ENCODE peak calls at places on chromosomes 16 and 17, in ten cellular contexts. One of them, this sample, is unnamed.

GRCh38 chr17:82217530-82218204 is 5.0 kb upstream of the CCDC57 start:
- DNase-seq in transverse colon: peak; percentile 62
- DNase-seq in SK-N-MC: no peak
- DNase-seq in suprapubic skin: peak; percentile 72
- DNase-seq in astrocyte of the spinal cord: peak; percentile 87
- DNase-seq in foreskin fibroblast: peak; percentile 92
- DNase-seq in endodermal cell: no peak
- DNase-seq in activated CD8-positive, alpha-beta memory T cell treated with anti-CD3 and anti-CD28 coated beads for 24 hours: peak; percentile 62
- DNase-seq in KG1: no peak
- DNase-seq in activated CD4-positive, CD25-positive, alpha-beta regulatory T cell treated with anti-CD3 and anti-CD28 coated beads, Interleukin-2, amount 50 U/mL, for 72 hours: no peak
- DNase-seq in this sample: peak; percentile 63

GRCh38 chr17:77470800-77471733 is 330.3 kb downstream of the SEC14L1 start:
- DNase-seq in transverse colon: no peak
- DNase-seq in SK-N-MC: no peak
- DNase-seq in suprapubic skin: no peak
- DNase-seq in astrocyte of the spinal cord: peak; percentile 53
- DNase-seq in foreskin fibroblast: peak; percentile 49
- DNase-seq in endodermal cell: peak; percentile 94
- DNase-seq in activated CD8-positive, alpha-beta memory T cell treated with anti-CD3 and anti-CD28 coated beads for 24 hours: no peak
- DNase-seq in KG1: no peak
- DNase-seq in activated CD4-positive, CD25-positive, alpha-beta regulatory T cell treated with anti-CD3 and anti-CD28 coated beads, Interleukin-2, amount 50 U/mL, for 72 hours: no peak
- DNase-seq in this sample: no peak

GRCh38 chr16:82694239-82694874 is 67.6 kb downstream of the CDH13 start:
- DNase-seq in transverse colon: no peak
- DNase-seq in SK-N-MC: no peak
- DNase-seq in suprapubic skin: no peak
- DNase-seq in astrocyte of the spinal cord: peak; percentile 43
- DNase-seq in foreskin fibroblast: peak; percentile 58
- DNase-seq in endodermal cell: no peak
- DNase-seq in activated CD8-positive, alpha-beta memory T cell treated with anti-CD3 and anti-CD28 coated beads for 24 hours: no peak
- DNase-seq in KG1: no peak
- DNase-seq in activated CD4-positive, CD25-positive, alpha-beta regulatory T cell treated with anti-CD3 and anti-CD28 coated beads, Interleukin-2, amount 50 U/mL, for 72 hours: no peak
- DNase-seq in this sample: no peak

GRCh38 chr16:4795828-4796572 is 831 bp downstream of the SMIM22 start:
- DNase-seq in transverse colon: peak; percentile 44
- DNase-seq in SK-N-MC: no peak
- DNase-seq in suprapubic skin: no peak
- DNase-seq in astrocyte of the spinal cord: no peak
- DNase-seq in foreskin fibroblast: no peak
- DNase-seq in endodermal cell: no peak
- DNase-seq in activated CD8-positive, alpha-beta memory T cell treated with anti-CD3 and anti-CD28 coated beads for 24 hours: no peak
- DNase-seq in KG1: no peak
- DNase-seq in activated CD4-positive, CD25-positive, alpha-beta regulatory T cell treated with anti-CD3 and anti-CD28 coated beads, Interleukin-2, amount 50 U/mL, for 72 hours: no peak
- DNase-seq in this sample: no peak

GRCh38 chr17:51260960-51261958 is 913 bp downstream of the UTP18 start:
- DNase-seq in transverse colon: peak; percentile 82
- DNase-seq in SK-N-MC: no peak
- DNase-seq in suprapubic skin: peak; percentile 85
- DNase-seq in astrocyte of the spinal cord: no peak
- DNase-seq in foreskin fibroblast: peak; percentile 78
- DNase-seq in endodermal cell: peak; percentile 95
- DNase-seq in activated CD8-positive, alpha-beta memory T cell treated with anti-CD3 and anti-CD28 coated beads for 24 hours: peak; percentile 90
- DNase-seq in KG1: peak; percentile 62
- DNase-seq in activated CD4-positive, CD25-positive, alpha-beta regulatory T cell treated with anti-CD3 and anti-CD28 coated beads, Interleukin-2, amount 50 U/mL, for 72 hours: peak; percentile 85
- DNase-seq in this sample: peak; percentile 74

GRCh38 chr17:65531508-65532431 is 29.7 kb downstream of the AXIN2 start:
- DNase-seq in transverse colon: peak; percentile 63
- DNase-seq in SK-N-MC: no peak
- DNase-seq in suprapubic skin: no peak
- DNase-seq in astrocyte of the spinal cord: peak; percentile 52
- DNase-seq in foreskin fibroblast: peak; percentile 83
- DNase-seq in endodermal cell: peak; percentile 82
- DNase-seq in activated CD8-positive, alpha-beta memory T cell treated with anti-CD3 and anti-CD28 coated beads for 24 hours: no peak
- DNase-seq in KG1: no peak
- DNase-seq in activated CD4-positive, CD25-positive, alpha-beta regulatory T cell treated with anti-CD3 and anti-CD28 coated beads, Interleukin-2, amount 50 U/mL, for 72 hours: no peak
- DNase-seq in this sample: peak; percentile 44

GRCh38 chr16:11005611-11005975 is 61.2 kb downstream of the CLEC16A start:
- DNase-seq in transverse colon: no peak
- DNase-seq in SK-N-MC: no peak
- DNase-seq in suprapubic skin: no peak
- DNase-seq in astrocyte of the spinal cord: no peak
- DNase-seq in foreskin fibroblast: peak; percentile 88
- DNase-seq in endodermal cell: no peak
- DNase-seq in activated CD8-positive, alpha-beta memory T cell treated with anti-CD3 and anti-CD28 coated beads for 24 hours: no peak
- DNase-seq in KG1: no peak
- DNase-seq in activated CD4-positive, CD25-positive, alpha-beta regulatory T cell treated with anti-CD3 and anti-CD28 coated beads, Interleukin-2, amount 50 U/mL, for 72 hours: no peak
- DNase-seq in this sample: no peak

GRCh38 chr16:49121636-49122035 is 160.0 kb downstream of the CBLN1 start:
- DNase-seq in transverse colon: no peak
- DNase-seq in SK-N-MC: no peak
- DNase-seq in suprapubic skin: no peak
- DNase-seq in astrocyte of the spinal cord: no peak
- DNase-seq in foreskin fibroblast: no peak
- DNase-seq in endodermal cell: no peak
- DNase-seq in activated CD8-positive, alpha-beta memory T cell treated with anti-CD3 and anti-CD28 coated beads for 24 hours: no peak
- DNase-seq in KG1: no peak
- DNase-seq in activated CD4-positive, CD25-positive, alpha-beta regulatory T cell treated with anti-CD3 and anti-CD28 coated beads, Interleukin-2, amount 50 U/mL, for 72 hours: no peak
- DNase-seq in this sample: no peak

GRCh38 chr17:1908699-1909309 is 79.0 kb downstream of the RPA1 start:
- DNase-seq in transverse colon: peak; percentile 57
- DNase-seq in SK-N-MC: peak; percentile 62
- DNase-seq in suprapubic skin: no peak
- DNase-seq in astrocyte of the spinal cord: peak; percentile 74
- DNase-seq in foreskin fibroblast: peak; percentile 87
- DNase-seq in endodermal cell: peak; percentile 92
- DNase-seq in activated CD8-positive, alpha-beta memory T cell treated with anti-CD3 and anti-CD28 coated beads for 24 hours: peak; percentile 59
- DNase-seq in KG1: no peak
- DNase-seq in activated CD4-positive, CD25-positive, alpha-beta regulatory T cell treated with anti-CD3 and anti-CD28 coated beads, Interleukin-2, amount 50 U/mL, for 72 hours: no peak
- DNase-seq in this sample: peak; percentile 65

GRCh38 chr16:82241469-82242052 is 71.5 kb upstream of the MPHOSPH6 start:
- DNase-seq in transverse colon: no peak
- DNase-seq in SK-N-MC: no peak
- DNase-seq in suprapubic skin: no peak
- DNase-seq in astrocyte of the spinal cord: no peak
- DNase-seq in foreskin fibroblast: no peak
- DNase-seq in endodermal cell: peak; percentile 69
- DNase-seq in activated CD8-positive, alpha-beta memory T cell treated with anti-CD3 and anti-CD28 coated beads for 24 hours: no peak
- DNase-seq in KG1: no peak
- DNase-seq in activated CD4-positive, CD25-positive, alpha-beta regulatory T cell treated with anti-CD3 and anti-CD28 coated beads, Interleukin-2, amount 50 U/mL, for 72 hours: no peak
- DNase-seq in this sample: no peak

GRCh38 chr17:29962656-29963055 is 21.2 kb downstream of the EFCAB5 start:
- DNase-seq in transverse colon: no peak
- DNase-seq in SK-N-MC: no peak
- DNase-seq in suprapubic skin: no peak
- DNase-seq in astrocyte of the spinal cord: no peak
- DNase-seq in foreskin fibroblast: no peak
- DNase-seq in endodermal cell: no peak
- DNase-seq in activated CD8-positive, alpha-beta memory T cell treated with anti-CD3 and anti-CD28 coated beads for 24 hours: no peak
- DNase-seq in KG1: no peak
- DNase-seq in activated CD4-positive, CD25-positive, alpha-beta regulatory T cell treated with anti-CD3 and anti-CD28 coated beads, Interleukin-2, amount 50 U/mL, for 72 hours: no peak
- DNase-seq in this sample: no peak

GRCh38 chr16:1428511-1428910 is 2.4 kb upstream of the PERCC1 start:
- DNase-seq in transverse colon: no peak
- DNase-seq in SK-N-MC: no peak
- DNase-seq in suprapubic skin: no peak
- DNase-seq in astrocyte of the spinal cord: no peak
- DNase-seq in foreskin fibroblast: peak; percentile 42
- DNase-seq in endodermal cell: peak; percentile 85
- DNase-seq in activated CD8-positive, alpha-beta memory T cell treated with anti-CD3 and anti-CD28 coated beads for 24 hours: peak; percentile 81
- DNase-seq in KG1: peak; percentile 43
- DNase-seq in activated CD4-positive, CD25-positive, alpha-beta regulatory T cell treated with anti-CD3 and anti-CD28 coated beads, Interleukin-2, amount 50 U/mL, for 72 hours: no peak
- DNase-seq in this sample: no peak

GRCh38 chr17:48127371-48128051 is 19.9 kb downstream of the SNX11 start:
- DNase-seq in transverse colon: no peak
- DNase-seq in SK-N-MC: no peak
- DNase-seq in suprapubic skin: no peak
- DNase-seq in astrocyte of the spinal cord: no peak
- DNase-seq in foreskin fibroblast: peak; percentile 47
- DNase-seq in endodermal cell: peak; percentile 41
- DNase-seq in activated CD8-positive, alpha-beta memory T cell treated with anti-CD3 and anti-CD28 coated beads for 24 hours: no peak
- DNase-seq in KG1: no peak
- DNase-seq in activated CD4-positive, CD25-positive, alpha-beta regulatory T cell treated with anti-CD3 and anti-CD28 coated beads, Interleukin-2, amount 50 U/mL, for 72 hours: no peak
- DNase-seq in this sample: no peak

GRCh38 chr17:81845361-81845760 is 10.5 kb upstream of the PPP1R27 start:
- DNase-seq in transverse colon: no peak
- DNase-seq in SK-N-MC: no peak
- DNase-seq in suprapubic skin: no peak
- DNase-seq in astrocyte of the spinal cord: no peak
- DNase-seq in foreskin fibroblast: no peak
- DNase-seq in endodermal cell: no peak
- DNase-seq in activated CD8-positive, alpha-beta memory T cell treated with anti-CD3 and anti-CD28 coated beads for 24 hours: no peak
- DNase-seq in KG1: no peak
- DNase-seq in activated CD4-positive, CD25-positive, alpha-beta regulatory T cell treated with anti-CD3 and anti-CD28 coated beads, Interleukin-2, amount 50 U/mL, for 72 hours: no peak
- DNase-seq in this sample: no peak

GRCh38 chr17:74245145-74245817 is 28.8 kb upstream of the DNAI2 start:
- DNase-seq in transverse colon: no peak
- DNase-seq in SK-N-MC: no peak
- DNase-seq in suprapubic skin: no peak
- DNase-seq in astrocyte of the spinal cord: peak; percentile 14
- DNase-seq in foreskin fibroblast: no peak
- DNase-seq in endodermal cell: peak; percentile 93
- DNase-seq in activated CD8-positive, alpha-beta memory T cell treated with anti-CD3 and anti-CD28 coated beads for 24 hours: no peak
- DNase-seq in KG1: no peak
- DNase-seq in activated CD4-positive, CD25-positive, alpha-beta regulatory T cell treated with anti-CD3 and anti-CD28 coated beads, Interleukin-2, amount 50 U/mL, for 72 hours: no peak
- DNase-seq in this sample: no peak

GRCh38 chr17:31321481-31321880 is at the start of gene EVI2A:
- DNase-seq in transverse colon: peak; percentile 42
- DNase-seq in SK-N-MC: no peak
- DNase-seq in suprapubic skin: no peak
- DNase-seq in astrocyte of the spinal cord: peak; percentile 90
- DNase-seq in foreskin fibroblast: peak; percentile 87
- DNase-seq in endodermal cell: no peak
- DNase-seq in activated CD8-positive, alpha-beta memory T cell treated with anti-CD3 and anti-CD28 coated beads for 24 hours: peak; percentile 75
- DNase-seq in KG1: peak; percentile 78
- DNase-seq in activated CD4-positive, CD25-positive, alpha-beta regulatory T cell treated with anti-CD3 and anti-CD28 coated beads, Interleukin-2, amount 50 U/mL, for 72 hours: peak; percentile 48
- DNase-seq in this sample: no peak

GRCh38 chr17:71412803-71413202 is 708.0 kb upstream of the SOX9 start:
- DNase-seq in transverse colon: no peak
- DNase-seq in SK-N-MC: no peak
- DNase-seq in suprapubic skin: no peak
- DNase-seq in astrocyte of the spinal cord: peak; percentile 97
- DNase-seq in foreskin fibroblast: peak; percentile 97
- DNase-seq in endodermal cell: no peak
- DNase-seq in activated CD8-positive, alpha-beta memory T cell treated with anti-CD3 and anti-CD28 coated beads for 24 hours: no peak
- DNase-seq in KG1: no peak
- DNase-seq in activated CD4-positive, CD25-positive, alpha-beta regulatory T cell treated with anti-CD3 and anti-CD28 coated beads, Interleukin-2, amount 50 U/mL, for 72 hours: no peak
- DNase-seq in this sample: no peak

GRCh38 chr16:4846503-4846900 is 586 bp downstream of the GLYR1 start:
- DNase-seq in transverse colon: peak; percentile 71
- DNase-seq in SK-N-MC: no peak
- DNase-seq in suprapubic skin: peak; percentile 78
- DNase-seq in astrocyte of the spinal cord: peak; percentile 56
- DNase-seq in foreskin fibroblast: peak; percentile 80
- DNase-seq in endodermal cell: peak; percentile 76
- DNase-seq in activated CD8-positive, alpha-beta memory T cell treated with anti-CD3 and anti-CD28 coated beads for 24 hours: no peak
- DNase-seq in KG1: no peak
- DNase-seq in activated CD4-positive, CD25-positive, alpha-beta regulatory T cell treated with anti-CD3 and anti-CD28 coated beads, Interleukin-2, amount 50 U/mL, for 72 hours: peak; percentile 45
- DNase-seq in this sample: peak; percentile 66

GRCh38 chr16:72149676-72150464 is 22.1 kb downstream of the PMFBP1 start:
- DNase-seq in transverse colon: no peak
- DNase-seq in SK-N-MC: no peak
- DNase-seq in suprapubic skin: no peak
- DNase-seq in astrocyte of the spinal cord: no peak
- DNase-seq in foreskin fibroblast: no peak
- DNase-seq in endodermal cell: peak; percentile 86
- DNase-seq in activated CD8-positive, alpha-beta memory T cell treated with anti-CD3 and anti-CD28 coated beads for 24 hours: no peak
- DNase-seq in KG1: no peak
- DNase-seq in activated CD4-positive, CD25-positive, alpha-beta regulatory T cell treated with anti-CD3 and anti-CD28 coated beads, Interleukin-2, amount 50 U/mL, for 72 hours: no peak
- DNase-seq in this sample: no peak

GRCh38 chr16:59633996-59634579 is 900.0 kb upstream of the GOT2 start:
- DNase-seq in transverse colon: no peak
- DNase-seq in SK-N-MC: no peak
- DNase-seq in suprapubic skin: no peak
- DNase-seq in astrocyte of the spinal cord: peak; percentile 74
- DNase-seq in foreskin fibroblast: peak; percentile 87
- DNase-seq in endodermal cell: no peak
- DNase-seq in activated CD8-positive, alpha-beta memory T cell treated with anti-CD3 and anti-CD28 coated beads for 24 hours: no peak
- DNase-seq in KG1: no peak
- DNase-seq in activated CD4-positive, CD25-positive, alpha-beta regulatory T cell treated with anti-CD3 and anti-CD28 coated beads, Interleukin-2, amount 50 U/mL, for 72 hours: no peak
- DNase-seq in this sample: no peak

GRCh38 chr17:77875881-77876509 is 82.5 kb upstream of the TNRC6C start:
- DNase-seq in transverse colon: no peak
- DNase-seq in SK-N-MC: no peak
- DNase-seq in suprapubic skin: no peak
- DNase-seq in astrocyte of the spinal cord: no peak
- DNase-seq in foreskin fibroblast: no peak
- DNase-seq in endodermal cell: no peak
- DNase-seq in activated CD8-positive, alpha-beta memory T cell treated with anti-CD3 and anti-CD28 coated beads for 24 hours: no peak
- DNase-seq in KG1: no peak
- DNase-seq in activated CD4-positive, CD25-positive, alpha-beta regulatory T cell treated with anti-CD3 and anti-CD28 coated beads, Interleukin-2, amount 50 U/mL, for 72 hours: no peak
- DNase-seq in this sample: no peak

GRCh38 chr17:29918922-29919856 is 10.8 kb downstream of the SSH2 start:
- DNase-seq in transverse colon: no peak
- DNase-seq in SK-N-MC: no peak
- DNase-seq in suprapubic skin: no peak
- DNase-seq in astrocyte of the spinal cord: peak; percentile 59
- DNase-seq in foreskin fibroblast: peak; percentile 19
- DNase-seq in endodermal cell: no peak
- DNase-seq in activated CD8-positive, alpha-beta memory T cell treated with anti-CD3 and anti-CD28 coated beads for 24 hours: no peak
- DNase-seq in KG1: no peak
- DNase-seq in activated CD4-positive, CD25-positive, alpha-beta regulatory T cell treated with anti-CD3 and anti-CD28 coated beads, Interleukin-2, amount 50 U/mL, for 72 hours: no peak
- DNase-seq in this sample: no peak

GRCh38 chr17:74340470-74341023 is 14.5 kb downstream of the KIF19 start:
- DNase-seq in transverse colon: no peak
- DNase-seq in SK-N-MC: no peak
- DNase-seq in suprapubic skin: no peak
- DNase-seq in astrocyte of the spinal cord: no peak
- DNase-seq in foreskin fibroblast: no peak
- DNase-seq in endodermal cell: no peak
- DNase-seq in activated CD8-positive, alpha-beta memory T cell treated with anti-CD3 and anti-CD28 coated beads for 24 hours: no peak
- DNase-seq in KG1: no peak
- DNase-seq in activated CD4-positive, CD25-positive, alpha-beta regulatory T cell treated with anti-CD3 and anti-CD28 coated beads, Interleukin-2, amount 50 U/mL, for 72 hours: no peak
- DNase-seq in this sample: no peak

GRCh38 chr16:1288813-1289479 is 20.5 kb upstream of the UBE2I start:
- DNase-seq in transverse colon: no peak
- DNase-seq in SK-N-MC: no peak
- DNase-seq in suprapubic skin: no peak
- DNase-seq in astrocyte of the spinal cord: no peak
- DNase-seq in foreskin fibroblast: no peak
- DNase-seq in endodermal cell: peak; percentile 89
- DNase-seq in activated CD8-positive, alpha-beta memory T cell treated with anti-CD3 and anti-CD28 coated beads for 24 hours: no peak
- DNase-seq in KG1: no peak
- DNase-seq in activated CD4-positive, CD25-positive, alpha-beta regulatory T cell treated with anti-CD3 and anti-CD28 coated beads, Interleukin-2, amount 50 U/mL, for 72 hours: no peak
- DNase-seq in this sample: no peak

GRCh38 chr16:15466886-15467781 is 32.7 kb downstream of the BMERB1 start:
- DNase-seq in transverse colon: no peak
- DNase-seq in SK-N-MC: no peak
- DNase-seq in suprapubic skin: no peak
- DNase-seq in astrocyte of the spinal cord: no peak
- DNase-seq in foreskin fibroblast: peak; percentile 22
- DNase-seq in endodermal cell: no peak
- DNase-seq in activated CD8-positive, alpha-beta memory T cell treated with anti-CD3 and anti-CD28 coated beads for 24 hours: no peak
- DNase-seq in KG1: no peak
- DNase-seq in activated CD4-positive, CD25-positive, alpha-beta regulatory T cell treated with anti-CD3 and anti-CD28 coated beads, Interleukin-2, amount 50 U/mL, for 72 hours: no peak
- DNase-seq in this sample: no peak

GRCh38 chr16:66150691-66151090 is 215.8 kb upstream of the CDH5 start:
- DNase-seq in transverse colon: peak; percentile 13
- DNase-seq in SK-N-MC: no peak
- DNase-seq in suprapubic skin: no peak
- DNase-seq in astrocyte of the spinal cord: peak; percentile 26
- DNase-seq in foreskin fibroblast: no peak
- DNase-seq in endodermal cell: no peak
- DNase-seq in activated CD8-positive, alpha-beta memory T cell treated with anti-CD3 and anti-CD28 coated beads for 24 hours: no peak
- DNase-seq in KG1: no peak
- DNase-seq in activated CD4-positive, CD25-positive, alpha-beta regulatory T cell treated with anti-CD3 and anti-CD28 coated beads, Interleukin-2, amount 50 U/mL, for 72 hours: no peak
- DNase-seq in this sample: no peak

GRCh38 chr17:6110088-6110487 is 39.9 kb downstream of the WSCD1 start:
- DNase-seq in transverse colon: peak; percentile 36
- DNase-seq in SK-N-MC: no peak
- DNase-seq in suprapubic skin: no peak
- DNase-seq in astrocyte of the spinal cord: no peak
- DNase-seq in foreskin fibroblast: no peak
- DNase-seq in endodermal cell: peak; percentile 68
- DNase-seq in activated CD8-positive, alpha-beta memory T cell treated with anti-CD3 and anti-CD28 coated beads for 24 hours: no peak
- DNase-seq in KG1: no peak
- DNase-seq in activated CD4-positive, CD25-positive, alpha-beta regulatory T cell treated with anti-CD3 and anti-CD28 coated beads, Interleukin-2, amount 50 U/mL, for 72 hours: no peak
- DNase-seq in this sample: no peak

GRCh38 chr16:88939814-88940195 is 37.2 kb downstream of the CBFA2T3 start:
- DNase-seq in transverse colon: no peak
- DNase-seq in SK-N-MC: no peak
- DNase-seq in suprapubic skin: no peak
- DNase-seq in astrocyte of the spinal cord: no peak
- DNase-seq in foreskin fibroblast: no peak
- DNase-seq in endodermal cell: no peak
- DNase-seq in activated CD8-positive, alpha-beta memory T cell treated with anti-CD3 and anti-CD28 coated beads for 24 hours: peak; percentile 67
- DNase-seq in KG1: no peak
- DNase-seq in activated CD4-positive, CD25-positive, alpha-beta regulatory T cell treated with anti-CD3 and anti-CD28 coated beads, Interleukin-2, amount 50 U/mL, for 72 hours: no peak
- DNase-seq in this sample: no peak

This sample was measured in stomach.